ENCODE peak calls at places on chromosomes 7 and 10, in five cellular contexts. O is GM06990, E is hepatic stellate cell, C is aorta, L is amniotic stem cell. B is an unnamed sample.

GRCh38 chr7:98836811-98837631 is 32.8 kb downstream of the TMEM130 start:
- DNase-seq in O (peak), E (no peak), C (no peak), L (no peak), B (peak)

GRCh38 chr7:45599851-45600706 is 25.9 kb downstream of the ADCY1 start:
- DNase-seq in O (no peak), E (no peak), C (no peak), L (no peak), B (no peak)

GRCh38 chr10:129466703-129467345 is at the start of gene MGMT:
- DNase-seq in O (peak), E (peak), C (peak), L (peak), B (peak)

GRCh38 chr10:6173203-6173602 is 29.5 kb upstream of the PFKFB3 start:
- DNase-seq in O (no peak), E (no peak), C (peak), L (no peak), B (no peak)

GRCh38 chr10:16950686-16951681 is 133.8 kb upstream of the RSU1 start:
- DNase-seq in O (no peak), E (peak), C (no peak), L (peak), B (peak)

GRCh38 chr7:154198481-154198880 is 146.3 kb downstream of the DPP6 start:
- DNase-seq in O (no peak), E (no peak), C (no peak), L (no peak), B (no peak)

GRCh38 chr10:117218654-117219053 is 21.4 kb downstream of the KCNK18 start:
- DNase-seq in O (no peak), E (no peak), C (no peak), L (no peak), B (no peak)

GRCh38 chr7:35424869-35425495 is 171.1 kb upstream of the TBX20 start:
- DNase-seq in O (no peak), E (peak), C (no peak), L (no peak), B (peak)

GRCh38 chr10:113177163-113177935 is 227.3 kb downstream of the TCF7L2 start:
- DNase-seq in O (no peak), E (no peak), C (no peak), L (no peak), B (no peak)

GRCh38 chr7:28748934-28749584 is 209.1 kb downstream of the TRIL start:
- DNase-seq in O (peak), E (no peak), C (peak), L (no peak), B (no peak)

GRCh38 chr10:35136263-35136815 is 9.7 kb downstream of the CREM start:
- DNase-seq in O (no peak), E (no peak), C (no peak), L (no peak), B (no peak)

GRCh38 chr10:95434583-95434982 is 126.6 kb downstream of the SORBS1 start:
- DNase-seq in O (no peak), E (no peak), C (no peak), L (no peak), B (no peak)

GRCh38 chr10:11120711-11121110 is 103.0 kb downstream of the CELF2 start:
- DNase-seq in O (no peak), E (no peak), C (no peak), L (no peak), B (no peak)

GRCh38 chr7:151166629-151167196 is 781 bp downstream of the GBX1 start:
- DNase-seq in O (no peak), E (no peak), C (no peak), L (no peak), B (no peak)

GRCh38 chr7:132001166-132001565 is 444.7 kb upstream of the PODXL start:
- DNase-seq in O (no peak), E (no peak), C (no peak), L (no peak), B (no peak)

GRCh38 chr10:71651428-71651827 is 68.2 kb downstream of the C10orf105 start:
- DNase-seq in O (no peak), E (no peak), C (no peak), L (no peak), B (no peak)

GRCh38 chr7:104967595-104967994 is 46.4 kb upstream of the KMT2E start:
- DNase-seq in O (no peak), E (peak), C (peak), L (no peak), B (no peak)

GRCh38 chr10:78865518-78865835 is 203.3 kb upstream of the ZMIZ1 start:
- DNase-seq in O (no peak), E (no peak), C (peak), L (no peak), B (peak)

GRCh38 chr7:30029696-30030095 is 1.5 kb downstream of the PLEKHA8 start:
- DNase-seq in O (no peak), E (no peak), C (no peak), L (no peak), B (no peak)

GRCh38 chr7:134691820-134692705 is 45.4 kb downstream of the BPGM start:
- DNase-seq in O (no peak), E (peak), C (peak), L (peak), B (peak)

GRCh38 chr7:107846324-107846723 is 43.3 kb upstream of the SLC26A3 start:
- DNase-seq in O (no peak), E (no peak), C (no peak), L (no peak), B (no peak)

GRCh38 chr10:78935697-78936407 is 132.9 kb upstream of the ZMIZ1 start:
- DNase-seq in O (no peak), E (no peak), C (no peak), L (no peak), B (no peak)

GRCh38 chr7:7938471-7938870 is 30.1 kb upstream of the GLCCI1 start:
- DNase-seq in O (no peak), E (no peak), C (no peak), L (no peak), B (no peak)

GRCh38 chr10:117300671-117301070 is 59.8 kb downstream of the SLC18A2 start:
- DNase-seq in O (no peak), E (no peak), C (no peak), L (no peak), B (no peak)

GRCh38 chr10:30114871-30115270 is 55.5 kb upstream of the JCAD start:
- DNase-seq in O (no peak), E (no peak), C (no peak), L (no peak), B (peak)